ENCODE peak calls at places on chromosome 6, in seven cellular contexts. C, Y, R, A, X, K and W are unnamed samples. For H3K36me3, the result is how much of the 10 kb centered on the place peaks cover.

GRCh38 chr6:144581807-144582537 is 296.8 kb downstream of the UTRN start:
- DNase-seq in K (no peak), A (no peak), Y (no peak), X (no peak), C (no peak), R (no peak), W (no peak)

GRCh38 chr6:89500486-89501020 is 67.6 kb downstream of the ANKRD6 start:
- DNase-seq in X (no peak), A (no peak), C (no peak), K (no peak), Y (no peak), R (no peak), W (no peak)

GRCh38 chr6:149397384-149397783 is 2.7 kb upstream of the SUMO4 start:
- DNase-seq in X (no peak), A (no peak), R (no peak), Y (no peak), K (no peak), C (no peak), W (no peak)

GRCh38 chr6:106513813-106514212 is 115.5 kb downstream of the RTN4IP1 start:
- DNase-seq in A (no peak), K (no peak), C (no peak), Y (no peak), R (no peak), X (no peak), W (no peak)

GRCh38 chr6:55836481-55836880 is 38.9 kb downstream of the BMP5 start:
- DNase-seq in K (no peak), R (no peak), C (no peak), A (no peak), Y (no peak), X (no peak), W (no peak)

GRCh38 chr6:7314414-7314813 is 1.4 kb upstream of the SSR1 start:
- DNase-seq in K (no peak), C (no peak), A (no peak), Y (no peak), X (no peak), R (no peak), W (no peak)

GRCh38 chr6:83430606-83431544 is at the start of gene ME1:
- DNase-seq in Y (peak), C (peak), X (peak), R (peak), A (peak), K (peak), W (peak)

GRCh38 chr6:16683524-16684194 is 77.6 kb downstream of the ATXN1 start:
- DNase-seq in C (no peak), A (peak), K (no peak), Y (peak), X (peak), R (no peak), W (no peak)

GRCh38 chr6:85669735-85670194 is 27.1 kb upstream of the SYNCRIP start:
- DNase-seq in R (no peak), Y (no peak), X (no peak), K (no peak), A (no peak), C (no peak), W (no peak)

GRCh38 chr6:86856937-86857563 is 80.3 kb upstream of the HTR1E start:
- DNase-seq in C (no peak), K (no peak), X (peak), Y (no peak), R (no peak), A (no peak), W (no peak)

GRCh38 chr6:87391334-87391733 is 16.4 kb upstream of the CFAP206 start:
- DNase-seq in R (no peak), A (no peak), K (no peak), X (no peak), C (no peak), Y (no peak), W (no peak)

GRCh38 chr6:16302721-16303552 is 64.5 kb downstream of the GMPR start:
- DNase-seq in C (no peak), X (no peak), Y (no peak), K (no peak), R (no peak), A (no peak), W (no peak)

GRCh38 chr6:15464211-15464725 is 198.6 kb downstream of the DTNBP1 start:
- DNase-seq in Y (no peak), K (no peak), C (no peak), R (peak), X (no peak), A (no peak), W (no peak)

GRCh38 chr6:43812850-43813584 is 43.0 kb downstream of the VEGFA start:
- DNase-seq in A (no peak), K (no peak), R (no peak), C (no peak), Y (no peak), X (peak), W (no peak)

GRCh38 chr6:6915219-6915618 is 192.5 kb upstream of the RREB1 start:
- DNase-seq in C (no peak), K (no peak), R (no peak), Y (no peak), A (no peak), X (no peak), W (no peak)

GRCh38 chr6:73728548-73729205 is 32.7 kb downstream of the CD109 start:
- DNase-seq in X (no peak), C (no peak), A (no peak), K (no peak), Y (no peak), R (no peak), W (no peak)

GRCh38 chr6:14035448-14035847 is 82.1 kb upstream of the CD83 start:
- DNase-seq in K (no peak), C (no peak), A (no peak), R (no peak), Y (peak), X (peak), W (no peak)

GRCh38 chr6:160050022-160050421 is 71.6 kb upstream of the SLC22A1 start:
- DNase-seq in C (no peak), K (no peak), A (no peak), R (no peak), X (no peak), Y (no peak), W (no peak)

GRCh38 chr6:25504661-25505060 is 147.4 kb upstream of the SCGN start:
- DNase-seq in K (no peak), A (no peak), R (no peak), X (no peak), C (no peak), Y (no peak), W (no peak)

GRCh38 chr6:1164600-1164999 is 147.3 kb upstream of the FOXQ1 start:
- DNase-seq in A (no peak), X (no peak), C (no peak), Y (no peak), K (no peak), R (no peak), W (no peak)

GRCh38 chr6:217048-217659 is 75.1 kb upstream of the DUSP22 start:
- DNase-seq in K (no peak), C (no peak), X (no peak), R (peak), Y (no peak), A (no peak), W (no peak)

GRCh38 chr6:37452522-37452921 is 19.5 kb downstream of the CMTR1 start:
- DNase-seq in X (no peak), K (no peak), A (no peak), C (no peak), R (no peak), Y (no peak), W (no peak)

GRCh38 chr6:37456816-37457560 is 24.0 kb downstream of the CMTR1 start:
- DNase-seq in K (no peak), R (no peak), A (peak), X (no peak), Y (no peak), C (no peak), W (no peak)

GRCh38 chr6:37451411-37452273 is 18.6 kb downstream of the CMTR1 start:
- DNase-seq in K (no peak), R (no peak), A (no peak), X (no peak), C (no peak), Y (no peak), W (no peak)

GRCh38 chr6:37456126-37456525 is 23.1 kb downstream of the CMTR1 start:
- DNase-seq in X (no peak), K (no peak), A (no peak), R (no peak), Y (no peak), C (no peak), W (no peak)

DNA sequence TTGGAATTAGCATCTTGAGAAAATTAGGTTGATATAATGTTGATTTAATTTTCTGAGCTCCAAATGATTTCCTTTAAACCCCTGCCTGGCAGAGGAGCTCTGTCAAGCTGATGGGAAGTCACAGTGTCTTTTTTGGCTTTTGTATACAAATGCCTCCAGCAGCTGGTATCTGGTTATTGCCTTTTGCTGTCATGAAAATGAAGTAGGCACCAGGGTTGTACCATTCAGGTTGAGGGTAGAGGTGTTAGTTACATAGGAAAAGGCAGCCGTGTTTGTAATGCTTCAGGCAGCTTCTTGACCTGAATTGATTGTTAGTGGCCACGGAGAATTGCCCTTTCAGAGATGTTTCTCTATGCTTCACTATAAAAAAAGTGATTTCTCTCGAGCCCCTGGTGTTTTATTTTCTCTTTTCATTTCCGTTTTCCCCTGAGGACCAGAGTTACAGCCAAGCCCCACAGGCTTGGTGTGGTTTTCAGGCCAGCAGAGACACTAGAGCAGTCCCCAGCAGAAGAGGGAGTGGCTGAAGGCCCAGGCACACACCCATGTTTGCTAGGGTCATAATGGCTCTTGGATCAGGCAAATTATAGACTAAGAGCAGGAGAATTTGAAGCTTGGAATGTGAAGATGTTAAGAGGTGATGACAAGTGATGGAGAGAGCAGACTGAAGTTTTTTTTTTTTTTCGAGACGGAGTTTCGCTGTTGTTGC is 21.6 kb downstream of the CMTR1 start:
- DNase-seq in Y (no peak), X (no peak), K (no peak), R (no peak), A (no peak), C (no peak), W (no peak)
- H3K36me3 ChIP-seq in Y (under half), X (half or more), K (half or more), R (half or more), A (half or more), C (half or more), W (under half)

GRCh38 chr6:34664270-34664971 is 32.1 kb downstream of the ILRUN start:
- DNase-seq in R (no peak), C (no peak), Y (no peak), K (no peak), A (no peak), X (no peak), W (no peak)

GRCh38 chr6:34663887-34664269 is 32.7 kb downstream of the ILRUN start:
- DNase-seq in A (no peak), C (no peak), R (no peak), X (no peak), K (no peak), Y (no peak), W (no peak)

GRCh38 chr6:34663371-34663770 is 33.2 kb downstream of the ILRUN start:
- DNase-seq in A (no peak), R (no peak), X (no peak), Y (no peak), C (no peak), K (no peak), W (no peak)

GRCh38 chr6:34667481-34668238 is 28.9 kb downstream of the ILRUN start:
- DNase-seq in K (no peak), C (no peak), A (no peak), X (no peak), Y (no peak), R (no peak), W (no peak)

GRCh38 chr6:34665019-34665418 is 31.5 kb downstream of the ILRUN start:
- DNase-seq in C (no peak), X (no peak), R (no peak), Y (no peak), K (no peak), A (no peak), W (no peak)
- H3K4me3 ChIP-seq in C (no peak), X (no peak), R (no peak), Y (no peak), K (no peak), A (no peak), W (no peak)

GRCh38 chr6:139402935-139403386 is 28.5 kb upstream of the CITED2 start:
- DNase-seq in A (no peak), Y (no peak), X (no peak), C (no peak), R (no peak), K (no peak), W (no peak)
- TF ChIP-seq CTCF in A (no peak), Y (no peak), X (no peak), C (no peak), R (no peak), K (no peak), W (no peak)

DNA sequence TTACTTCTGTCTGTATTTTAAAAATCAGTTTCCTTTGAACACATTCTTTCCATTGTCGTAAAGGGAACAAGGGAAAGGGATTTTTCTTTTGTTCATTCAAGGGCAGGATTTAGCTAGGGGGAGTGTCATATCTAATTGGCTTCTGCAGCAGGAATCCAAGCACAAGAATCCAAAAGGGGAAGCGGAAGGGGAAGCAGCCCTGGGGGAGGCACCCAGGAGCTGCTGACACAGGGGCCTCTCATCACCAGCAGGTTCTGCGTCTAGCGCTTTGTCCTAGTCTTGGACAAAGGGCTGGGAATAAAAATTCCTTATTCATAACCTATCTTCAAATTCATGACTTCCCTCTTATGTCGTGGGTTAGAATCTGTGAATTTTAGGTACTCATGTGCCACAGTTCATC is 13.7 kb downstream of the RIPK1 start:
- DNase-seq in A (peak), X (no peak), K (no peak), R (no peak), C (no peak), Y (no peak), W (no peak)
- H3K36me3 ChIP-seq in A (half or more), X (half or more), K (half or more), R (half or more), C (half or more), Y (under half), W (half or more)

GRCh38 chr6:97147421-97147820 is 135.6 kb downstream of the MMS22L start:
- DNase-seq in A (no peak), Y (no peak), C (no peak), K (no peak), R (no peak), X (no peak), W (no peak)
- H3K4me3 ChIP-seq in A (no peak), Y (no peak), C (no peak), K (no peak), R (no peak), X (no peak), W (no peak)

GRCh38 chr6:166257911-166258318 is 50.3 kb downstream of the PRR18 start:
- DNase-seq in A (no peak), R (no peak), C (no peak), Y (no peak), X (no peak), K (no peak), W (no peak)

GRCh38 chr6:166251196-166251595 is 57.0 kb downstream of the PRR18 start:
- DNase-seq in R (no peak), C (no peak), X (no peak), Y (no peak), K (no peak), A (no peak), W (no peak)

GRCh38 chr6:166252601-166253000 is 55.6 kb downstream of the PRR18 start:
- DNase-seq in K (no peak), X (no peak), Y (no peak), A (no peak), C (no peak), R (peak), W (no peak)

GRCh38 chr6:166251655-166252054 is 56.5 kb downstream of the PRR18 start:
- DNase-seq in Y (no peak), K (no peak), C (no peak), X (no peak), A (no peak), R (no peak), W (no peak)

DNA sequence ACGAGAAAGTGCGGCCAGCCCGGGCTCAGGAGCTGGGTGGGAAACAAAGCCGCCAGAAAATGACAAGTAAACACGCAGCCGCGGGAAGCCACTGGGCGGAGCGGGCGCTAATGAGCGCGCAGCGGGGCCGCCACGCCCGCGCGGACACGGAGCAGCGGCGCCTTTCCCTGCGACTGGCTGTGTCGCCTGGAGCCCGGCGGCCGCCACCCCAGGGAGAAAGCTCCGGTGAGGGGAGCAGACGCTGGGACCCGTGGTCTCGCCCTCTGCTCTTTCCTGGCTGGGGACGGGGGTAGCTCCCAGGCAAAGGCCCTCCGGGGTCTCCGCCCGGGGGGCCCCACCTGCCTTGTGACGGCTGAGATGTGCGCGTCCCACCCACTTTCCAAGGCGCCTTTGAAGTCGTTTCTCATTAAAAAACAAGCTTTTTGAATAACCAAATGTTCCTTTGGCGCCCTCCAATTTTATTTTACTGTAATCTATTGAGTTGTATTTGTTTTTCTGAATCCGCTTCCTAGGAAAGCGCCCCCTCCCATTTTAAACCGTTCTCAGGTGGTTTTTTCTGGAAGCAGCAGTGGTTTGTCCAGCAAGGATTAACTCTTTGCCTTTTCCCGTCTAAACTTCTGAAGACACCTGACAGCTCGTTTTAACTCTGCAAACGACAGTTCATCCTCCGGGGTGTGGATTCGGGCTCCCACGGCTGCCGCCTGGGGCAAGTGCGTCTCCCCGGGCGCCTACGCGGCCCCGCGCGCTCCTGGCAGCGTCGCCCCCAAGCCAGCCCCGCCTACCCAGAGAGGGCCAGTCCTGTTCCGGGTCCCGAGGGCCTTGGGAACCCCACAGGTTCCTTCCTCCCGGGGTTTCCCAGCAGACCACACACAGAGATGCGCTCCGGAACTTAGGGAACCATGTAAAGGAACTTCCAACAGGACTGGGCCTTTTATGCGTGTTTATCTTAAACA is 54.6 kb downstream of the PRR18 start:
- DNase-seq in R (peak), X (peak), Y (no peak), K (no peak), A (peak), C (no peak), W (peak)
- TF ChIP-seq CTCF in R (no peak), X (no peak), Y (no peak), K (no peak), A (no peak), C (no peak), W (no peak)